ENCODE peak calls at places on chromosomes 5 and 9, in seven cellular contexts. I is astrocyte of the spinal cord, U is NCI-H748 treated with DMSO at 0.1 percent for 48 hours, Q is fibroblast of lung, O is brain microvascular endothelial cell, X is ACHN, C is PC-3. E is an unnamed sample.

GRCh38 chr5:67156976-67157583 is 39.5 kb downstream of the CD180 start:
- DNase-seq in O (peak), I (peak), Q (peak), U (peak), X (peak), C (peak), E (peak)

GRCh38 chr5:17218353-17219005 is 1.0 kb downstream of the BASP1 start:
- DNase-seq in I (peak), Q (peak), X (peak), U (peak), O (peak), C (peak), E (peak)

GRCh38 chr5:43573058-43573457 is 16.2 kb upstream of the PAIP1 start:
- DNase-seq in X (no peak), I (peak), C (no peak), U (no peak), Q (peak), O (no peak), E (no peak)

GRCh38 chr9:101479337-101480045 is 43.9 kb upstream of the ALDOB start:
- DNase-seq in X (no peak), O (no peak), I (peak), C (no peak), Q (no peak), U (no peak), E (no peak)

GRCh38 chr5:78566747-78567449 is 81.7 kb downstream of the LHFPL2 start:
- DNase-seq in U (no peak), C (peak), O (no peak), I (peak), X (no peak), Q (peak), E (no peak)

GRCh38 chr5:111411321-111411720 is 101.0 kb downstream of the STARD4 start:
- DNase-seq in X (no peak), C (no peak), O (no peak), U (no peak), I (peak), Q (no peak), E (no peak)

GRCh38 chr5:543351-543750 is 19.1 kb upstream of the SLC9A3 start:
- DNase-seq in Q (no peak), O (no peak), U (no peak), C (no peak), X (no peak), I (no peak), E (no peak)

GRCh38 chr5:97087138-97087537 is 55.3 kb downstream of the LIX1 start:
- DNase-seq in C (no peak), O (no peak), U (no peak), X (no peak), I (no peak), Q (peak), E (no peak)

GRCh38 chr5:72647806-72648205 is 140.6 kb upstream of the ZNF366 start:
- DNase-seq in U (peak), C (no peak), Q (no peak), I (peak), X (no peak), O (no peak), E (no peak)

E was measured in H4.